ENCODE peak calls at places on chromosomes 12 and 14, in four cellular contexts. One of them, this sample, is unnamed.

GRCh38 chr12:28025821-28026505 is 53.4 kb upstream of the PTHLH start:
- DNase-seq in stomach: no peak
- DNase-seq in pancreas: no peak
- DNase-seq in CD8-positive, alpha-beta T cell: no peak
- DNase-seq in this sample: no peak

GRCh38 chr12:128573907-128574306 is 249.9 kb downstream of the SLC15A4 start:
- DNase-seq in stomach: no peak
- DNase-seq in pancreas: no peak
- DNase-seq in CD8-positive, alpha-beta T cell: no peak
- DNase-seq in this sample: no peak

GRCh38 chr12:25058012-25058411 is 109.1 kb upstream of the BCAT1 start:
- DNase-seq in stomach: no peak
- DNase-seq in pancreas: no peak
- DNase-seq in CD8-positive, alpha-beta T cell: no peak
- DNase-seq in this sample: no peak

GRCh38 chr12:77058740-77059139 is 6.6 kb downstream of the E2F7 start:
- DNase-seq in stomach: no peak
- DNase-seq in pancreas: no peak
- DNase-seq in CD8-positive, alpha-beta T cell: no peak
- DNase-seq in this sample: no peak

GRCh38 chr12:6975297-6976032 is 4.8 kb downstream of the EMG1 start:
- DNase-seq in stomach: no peak
- DNase-seq in pancreas: no peak
- DNase-seq in CD8-positive, alpha-beta T cell: no peak
- DNase-seq in this sample: no peak

GRCh38 chr12:6691473-6691872 is 2.3 kb upstream of the ZNF384 start:
- DNase-seq in stomach: no peak
- DNase-seq in pancreas: no peak
- DNase-seq in CD8-positive, alpha-beta T cell: no peak
- DNase-seq in this sample: no peak

GRCh38 chr14:74411671-74412070 is 14.3 kb downstream of the SYNDIG1L start:
- DNase-seq in stomach: no peak
- DNase-seq in pancreas: no peak
- DNase-seq in CD8-positive, alpha-beta T cell: no peak
- DNase-seq in this sample: no peak

GRCh38 chr14:59332727-59333126 is 132.5 kb downstream of the GPR135 start:
- DNase-seq in stomach: no peak
- DNase-seq in pancreas: no peak
- DNase-seq in CD8-positive, alpha-beta T cell: no peak
- DNase-seq in this sample: peak; percentile 74

GRCh38 chr12:3033538-3033865 is 43.7 kb upstream of the TSPAN9 start:
- DNase-seq in stomach: no peak
- DNase-seq in pancreas: no peak
- DNase-seq in CD8-positive, alpha-beta T cell: no peak
- DNase-seq in this sample: no peak

GRCh38 chr12:5176058-5176457 is 132.4 kb downstream of the KCNA5 start:
- DNase-seq in stomach: no peak
- DNase-seq in pancreas: no peak
- DNase-seq in CD8-positive, alpha-beta T cell: no peak
- DNase-seq in this sample: no peak

GRCh38 chr14:55129428-55130193 is 559 bp downstream of the LGALS3 start:
- DNase-seq in stomach: peak; percentile 70
- DNase-seq in pancreas: peak; percentile 84
- DNase-seq in CD8-positive, alpha-beta T cell: no peak
- DNase-seq in this sample: peak; percentile 47

GRCh38 chr12:120834489-120835303 is 69.5 kb downstream of the SPPL3 start:
- DNase-seq in stomach: no peak
- DNase-seq in pancreas: no peak
- DNase-seq in CD8-positive, alpha-beta T cell: no peak
- DNase-seq in this sample: peak; percentile 47

GRCh38 chr12:54135621-54136027 is 53.2 kb downstream of the SMUG1 start:
- DNase-seq in stomach: peak; percentile 85
- DNase-seq in pancreas: no peak
- DNase-seq in CD8-positive, alpha-beta T cell: no peak
- DNase-seq in this sample: no peak

GRCh38 chr12:8894986-8895385 is 19.3 kb upstream of the PHC1 start:
- DNase-seq in stomach: no peak
- DNase-seq in pancreas: no peak
- DNase-seq in CD8-positive, alpha-beta T cell: no peak
- DNase-seq in this sample: no peak

GRCh38 chr12:93832126-93832525 is 155.0 kb downstream of the CRADD start:
- DNase-seq in stomach: no peak
- DNase-seq in pancreas: no peak
- DNase-seq in CD8-positive, alpha-beta T cell: no peak
- DNase-seq in this sample: no peak

GRCh38 chr12:646303-647038 is 16.8 kb downstream of the NINJ2 start:
- DNase-seq in stomach: peak; percentile 73
- DNase-seq in pancreas: no peak
- DNase-seq in CD8-positive, alpha-beta T cell: no peak
- DNase-seq in this sample: no peak

GRCh38 chr12:71665109-71665476 is 992 bp downstream of the THAP2 start:
- DNase-seq in stomach: peak; percentile 27
- DNase-seq in pancreas: no peak
- DNase-seq in CD8-positive, alpha-beta T cell: no peak
- DNase-seq in this sample: no peak

GRCh38 chr14:97584528-97584927 is 787.3 kb downstream of the VRK1 start:
- DNase-seq in stomach: no peak
- DNase-seq in pancreas: no peak
- DNase-seq in CD8-positive, alpha-beta T cell: no peak
- DNase-seq in this sample: no peak

GRCh38 chr14:72892879-72893635 is 844 bp downstream of the DPF3 start:
- DNase-seq in stomach: no peak
- DNase-seq in pancreas: peak; percentile 76
- DNase-seq in CD8-positive, alpha-beta T cell: no peak
- DNase-seq in this sample: no peak

GRCh38 chr14:69882915-69883314 is 3.7 kb downstream of the SMOC1 start:
- DNase-seq in stomach: no peak
- DNase-seq in pancreas: no peak
- DNase-seq in CD8-positive, alpha-beta T cell: no peak
- DNase-seq in this sample: no peak

GRCh38 chr12:32444895-32445294 is 45.5 kb downstream of the FGD4 start:
- DNase-seq in stomach: no peak
- DNase-seq in pancreas: no peak
- DNase-seq in CD8-positive, alpha-beta T cell: no peak
- DNase-seq in this sample: peak; percentile 96

GRCh38 chr14:70086685-70087379 is 101.9 kb downstream of the SLC8A3 start:
- DNase-seq in stomach: peak; percentile 34
- DNase-seq in pancreas: no peak
- DNase-seq in CD8-positive, alpha-beta T cell: no peak
- DNase-seq in this sample: peak; percentile 48

GRCh38 chr12:94240171-94240570 is 91.8 kb downstream of the PLXNC1 start:
- DNase-seq in stomach: no peak
- DNase-seq in pancreas: no peak
- DNase-seq in CD8-positive, alpha-beta T cell: no peak
- DNase-seq in this sample: no peak

GRCh38 chr14:69327507-69327906 is 67.5 kb downstream of the GALNT16 start:
- DNase-seq in stomach: no peak
- DNase-seq in pancreas: peak; percentile 12
- DNase-seq in CD8-positive, alpha-beta T cell: no peak
- DNase-seq in this sample: no peak

GRCh38 chr14:72476657-72477499 is 417.0 kb downstream of the DPF3 start:
- DNase-seq in stomach: no peak
- DNase-seq in pancreas: no peak
- DNase-seq in CD8-positive, alpha-beta T cell: peak; percentile 2
- DNase-seq in this sample: peak; percentile 15

GRCh38 chr14:87994974-87995373 is 2.0 kb upstream of the GALC start:
- DNase-seq in stomach: no peak
- DNase-seq in pancreas: no peak
- DNase-seq in CD8-positive, alpha-beta T cell: no peak
- DNase-seq in this sample: peak; percentile 60

GRCh38 chr14:29814153-29815057 is 113.2 kb downstream of the PRKD1 start:
- DNase-seq in stomach: peak; percentile 79
- DNase-seq in pancreas: peak; percentile 81
- DNase-seq in CD8-positive, alpha-beta T cell: no peak
- DNase-seq in this sample: no peak

GRCh38 chr12:109583733-109584132 is 10.1 kb downstream of the MVK start:
- DNase-seq in stomach: no peak
- DNase-seq in pancreas: no peak
- DNase-seq in CD8-positive, alpha-beta T cell: no peak
- DNase-seq in this sample: no peak

GRCh38 chr12:96635844-96636243 is 146.5 kb downstream of the CFAP54 start:
- DNase-seq in stomach: no peak
- DNase-seq in pancreas: no peak
- DNase-seq in CD8-positive, alpha-beta T cell: no peak
- DNase-seq in this sample: peak; percentile 66

GRCh38 chr12:402127-402456 is 648 bp downstream of the CCDC77 start:
- DNase-seq in stomach: no peak
- DNase-seq in pancreas: no peak
- DNase-seq in CD8-positive, alpha-beta T cell: no peak
- DNase-seq in this sample: peak; percentile 47

GRCh38 chr12:59624732-59625455 is 29.1 kb downstream of the SLC16A7 start:
- DNase-seq in stomach: no peak
- DNase-seq in pancreas: no peak
- DNase-seq in CD8-positive, alpha-beta T cell: no peak
- DNase-seq in this sample: no peak

GRCh38 chr12:21472197-21472596 is 29.2 kb downstream of the RECQL start:
- DNase-seq in stomach: no peak
- DNase-seq in pancreas: no peak
- DNase-seq in CD8-positive, alpha-beta T cell: no peak
- DNase-seq in this sample: no peak
- H3K36me3 ChIP-seq in stomach: peaks cover 7% of the 10 kb centered on the region
- H3K36me3 ChIP-seq in pancreas: no peaks in the 10 kb centered on the region
- H3K36me3 ChIP-seq in CD8-positive, alpha-beta T cell: peaks cover 44% of the 10 kb centered on the region
- H3K36me3 ChIP-seq in this sample: peaks cover 1% of the 10 kb centered on the region

GRCh38 chr14:78156196-78156595 is 14.0 kb upstream of the NRXN3 start:
- DNase-seq in stomach: no peak
- DNase-seq in pancreas: no peak
- DNase-seq in CD8-positive, alpha-beta T cell: no peak
- DNase-seq in this sample: peak; percentile 61

GRCh38 chr14:78153069-78153351 is 17.2 kb upstream of the NRXN3 start:
- DNase-seq in stomach: no peak
- DNase-seq in pancreas: no peak
- DNase-seq in CD8-positive, alpha-beta T cell: no peak
- DNase-seq in this sample: peak; percentile 38

GRCh38 chr14:78154827-78155226 is 15.3 kb upstream of the NRXN3 start:
- DNase-seq in stomach: no peak
- DNase-seq in pancreas: no peak
- DNase-seq in CD8-positive, alpha-beta T cell: no peak
- DNase-seq in this sample: no peak

GRCh38 chr14:78162202-78162601 is 8.0 kb upstream of the NRXN3 start:
- DNase-seq in stomach: no peak
- DNase-seq in pancreas: no peak
- DNase-seq in CD8-positive, alpha-beta T cell: no peak
- DNase-seq in this sample: no peak

DNA sequence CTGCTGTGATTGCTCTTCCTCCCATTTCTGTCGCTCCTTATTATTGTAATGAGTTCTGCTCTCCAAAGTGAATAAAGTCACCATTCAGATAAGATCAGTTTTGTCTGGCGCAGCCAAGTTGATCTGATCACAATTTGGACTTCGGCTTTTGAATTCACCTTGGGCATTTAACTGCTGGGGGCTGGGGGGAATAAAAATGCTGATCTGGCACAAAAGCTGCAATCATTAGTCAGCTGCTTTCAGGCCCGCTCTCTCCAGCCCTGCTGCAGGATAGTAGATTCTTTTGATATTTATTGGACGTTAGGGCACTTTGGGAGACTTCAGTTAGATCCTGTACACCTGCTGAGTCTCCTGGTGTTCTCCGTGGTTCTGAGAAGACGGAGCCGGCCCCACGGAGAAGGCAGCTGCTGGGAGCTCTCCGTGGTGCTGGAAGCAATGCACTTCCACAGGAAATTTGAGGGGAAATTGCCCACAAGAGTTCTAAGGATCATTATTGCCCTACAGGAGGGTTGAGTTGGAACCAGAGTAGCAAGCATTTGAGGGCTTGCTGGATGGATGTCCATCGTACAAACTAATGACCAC is 12.2 kb upstream of the NRXN3 start:
- DNase-seq in stomach: peak; percentile 28
- DNase-seq in pancreas: no peak
- DNase-seq in CD8-positive, alpha-beta T cell: no peak
- DNase-seq in this sample: peak; percentile 31
- H3K4me3 ChIP-seq in stomach: no peak overlapping the region
- H3K4me3 ChIP-seq in pancreas: no peak overlapping the region
- H3K4me3 ChIP-seq in CD8-positive, alpha-beta T cell: no peak overlapping the region
- H3K4me3 ChIP-seq in this sample: no peak overlapping the region

DNA sequence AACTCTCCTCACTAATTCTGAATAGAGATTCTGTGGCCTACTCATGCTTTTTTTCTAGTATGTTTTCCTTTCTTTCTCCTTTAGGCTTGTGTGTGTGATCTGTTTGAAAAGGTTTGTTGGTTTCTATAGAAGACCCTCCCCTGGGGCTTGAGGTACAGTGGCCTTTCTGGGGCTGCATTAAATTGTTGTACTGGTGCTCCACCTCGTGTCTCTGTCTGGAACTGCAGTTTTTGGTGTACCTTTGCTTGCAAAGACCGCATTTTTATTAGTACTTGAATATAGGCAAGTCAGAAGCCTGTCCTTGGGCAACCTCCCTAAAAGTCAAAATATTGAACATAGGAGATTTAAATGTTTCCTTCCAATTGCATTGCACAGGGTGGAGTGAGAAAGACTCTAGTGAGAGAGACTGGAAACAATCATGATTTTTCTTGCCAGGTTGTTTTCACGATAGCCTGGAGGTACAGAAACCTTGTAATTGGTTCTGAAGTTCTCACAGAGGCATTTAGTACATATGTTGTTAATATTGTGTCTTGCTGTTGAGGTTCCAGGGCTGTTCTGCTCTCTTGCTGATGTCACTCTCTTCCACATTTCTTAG is 39.0 kb downstream of the SLCO1B1 start:
- DNase-seq in stomach: peak; percentile 51
- DNase-seq in pancreas: no peak
- DNase-seq in CD8-positive, alpha-beta T cell: no peak
- DNase-seq in this sample: peak; percentile 43
- TF ChIP-seq CTCF in stomach: peak; percentile 24
- TF ChIP-seq CTCF in pancreas: peak; percentile 46
- TF ChIP-seq CTCF in CD8-positive, alpha-beta T cell: peak; percentile 35
- TF ChIP-seq CTCF in this sample: peak; percentile 76

DNA sequence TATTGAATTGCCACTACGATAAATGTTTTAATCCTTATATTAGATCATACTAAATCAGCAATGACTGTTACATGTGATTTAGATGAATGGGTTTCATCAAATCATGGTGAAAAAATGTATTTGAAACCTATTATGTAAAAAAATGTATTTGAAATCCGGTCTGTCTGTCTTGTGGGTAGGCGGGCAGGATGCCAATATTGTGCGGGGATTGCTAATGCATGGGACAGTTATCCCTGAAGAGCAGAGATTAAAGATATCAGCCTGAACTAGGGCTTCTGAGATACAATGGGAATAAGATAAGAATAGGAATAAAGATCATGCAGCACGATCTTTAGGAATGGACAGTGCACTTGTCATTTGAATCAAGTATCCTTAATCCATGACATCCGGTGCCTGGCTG is 134.0 kb downstream of the PRKCH start:
- DNase-seq in stomach: no peak
- DNase-seq in pancreas: no peak
- DNase-seq in CD8-positive, alpha-beta T cell: no peak
- DNase-seq in this sample: no peak
- H3K36me3 ChIP-seq in stomach: no peaks in the 10 kb centered on the region
- H3K36me3 ChIP-seq in pancreas: no peaks in the 10 kb centered on the region
- H3K36me3 ChIP-seq in CD8-positive, alpha-beta T cell: peaks cover 40% of the 10 kb centered on the region
- H3K36me3 ChIP-seq in this sample: peaks cover 16% of the 10 kb centered on the region